ENCODE peak calls at places on chromosomes 3 and 15, in eight cellular contexts. One of them, this sample, is unnamed.
A peak's percentile ranks its signal among the peaks of the same experiment; 100 is the strongest.

GRCh38 chr3:118636841-118637240 is 397.8 kb downstream of the IGSF11 start:
- DNase-seq in gastrocnemius medialis: no peak
- DNase-seq in IMR-90: no peak
- DNase-seq in A549: no peak
- DNase-seq in H1: no peak
- DNase-seq in heart left ventricle: no peak
- DNase-seq in sigmoid colon: no peak
- DNase-seq in body of pancreas: no peak
- DNase-seq in this sample: no peak

GRCh38 chr3:129777806-129778205 is 115.7 kb downstream of the TMCC1 start:
- DNase-seq in gastrocnemius medialis: no peak
- DNase-seq in H1: no peak
- DNase-seq in sigmoid colon: no peak
- DNase-seq in body of pancreas: no peak
- DNase-seq in IMR-90: no peak
- DNase-seq in A549: no peak
- DNase-seq in heart left ventricle: no peak
- DNase-seq in this sample: no peak

GRCh38 chr15:72599855-72600464 is 54.5 kb upstream of the GOLGA6B start:
- DNase-seq in H1: no peak
- DNase-seq in body of pancreas: peak; percentile 42
- DNase-seq in heart left ventricle: no peak
- DNase-seq in A549: peak; percentile 69
- DNase-seq in sigmoid colon: no peak
- DNase-seq in gastrocnemius medialis: no peak
- DNase-seq in IMR-90: peak; percentile 68
- DNase-seq in this sample: no peak

GRCh38 chr3:32435911-32436815 is 44.5 kb downstream of the CMTM7 start:
- DNase-seq in body of pancreas: no peak
- DNase-seq in IMR-90: no peak
- DNase-seq in sigmoid colon: no peak
- DNase-seq in heart left ventricle: no peak
- DNase-seq in gastrocnemius medialis: no peak
- DNase-seq in H1: no peak
- DNase-seq in A549: no peak
- DNase-seq in this sample: no peak

GRCh38 chr15:41429003-41429890 is 12.4 kb downstream of the RTF1 start:
- DNase-seq in gastrocnemius medialis: no peak
- DNase-seq in sigmoid colon: peak; percentile 13
- DNase-seq in IMR-90: peak; percentile 19
- DNase-seq in A549: no peak
- DNase-seq in H1: no peak
- DNase-seq in heart left ventricle: no peak
- DNase-seq in body of pancreas: no peak
- DNase-seq in this sample: peak; percentile 21

GRCh38 chr3:169171739-169172138 is 491.8 kb downstream of the MECOM start:
- DNase-seq in gastrocnemius medialis: no peak
- DNase-seq in H1: no peak
- DNase-seq in A549: no peak
- DNase-seq in body of pancreas: no peak
- DNase-seq in sigmoid colon: no peak
- DNase-seq in heart left ventricle: no peak
- DNase-seq in IMR-90: no peak
- DNase-seq in this sample: no peak

GRCh38 chr15:41501191-41501917 is 7.7 kb downstream of the ITPKA start:
- DNase-seq in sigmoid colon: no peak
- DNase-seq in IMR-90: peak; percentile 44
- DNase-seq in gastrocnemius medialis: no peak
- DNase-seq in A549: no peak
- DNase-seq in body of pancreas: no peak
- DNase-seq in heart left ventricle: no peak
- DNase-seq in H1: no peak
- DNase-seq in this sample: no peak

GRCh38 chr3:72395654-72396415 is 452.4 kb downstream of the SHQ1 start:
- DNase-seq in gastrocnemius medialis: no peak
- DNase-seq in A549: no peak
- DNase-seq in body of pancreas: no peak
- DNase-seq in heart left ventricle: no peak
- DNase-seq in H1: no peak
- DNase-seq in sigmoid colon: no peak
- DNase-seq in IMR-90: peak; percentile 45
- DNase-seq in this sample: no peak

GRCh38 chr3:8565376-8565775 is 63.8 kb downstream of the LMCD1 start:
- DNase-seq in gastrocnemius medialis: no peak
- DNase-seq in H1: no peak
- DNase-seq in heart left ventricle: no peak
- DNase-seq in body of pancreas: no peak
- DNase-seq in IMR-90: no peak
- DNase-seq in A549: no peak
- DNase-seq in sigmoid colon: no peak
- DNase-seq in this sample: no peak

GRCh38 chr15:41790756-41791546 is 16.7 kb downstream of the MAPKBP1 start:
- DNase-seq in gastrocnemius medialis: no peak
- DNase-seq in heart left ventricle: peak; percentile 60
- DNase-seq in IMR-90: peak; percentile 79
- DNase-seq in A549: no peak
- DNase-seq in H1: no peak
- DNase-seq in body of pancreas: no peak
- DNase-seq in sigmoid colon: no peak
- DNase-seq in this sample: no peak

GRCh38 chr3:51243919-51244318 is 141.2 kb upstream of the MANF start:
- DNase-seq in heart left ventricle: no peak
- DNase-seq in IMR-90: no peak
- DNase-seq in body of pancreas: no peak
- DNase-seq in sigmoid colon: no peak
- DNase-seq in gastrocnemius medialis: no peak
- DNase-seq in H1: no peak
- DNase-seq in A549: no peak
- DNase-seq in this sample: no peak

GRCh38 chr3:22885039-22885438 is 318.1 kb upstream of the UBE2E2 start:
- DNase-seq in gastrocnemius medialis: no peak
- DNase-seq in A549: no peak
- DNase-seq in sigmoid colon: no peak
- DNase-seq in body of pancreas: no peak
- DNase-seq in H1: no peak
- DNase-seq in IMR-90: no peak
- DNase-seq in heart left ventricle: no peak
- DNase-seq in this sample: no peak

GRCh38 chr3:149224736-149225594 is 3.3 kb upstream of the CP start:
- DNase-seq in heart left ventricle: no peak
- DNase-seq in sigmoid colon: no peak
- DNase-seq in body of pancreas: peak; percentile 10
- DNase-seq in H1: no peak
- DNase-seq in IMR-90: peak; percentile 92
- DNase-seq in gastrocnemius medialis: no peak
- DNase-seq in A549: peak; percentile 51
- DNase-seq in this sample: no peak

GRCh38 chr3:174206607-174207192 is 652.4 kb upstream of the NAALADL2 start:
- DNase-seq in heart left ventricle: no peak
- DNase-seq in A549: no peak
- DNase-seq in H1: no peak
- DNase-seq in sigmoid colon: no peak
- DNase-seq in IMR-90: no peak
- DNase-seq in gastrocnemius medialis: no peak
- DNase-seq in body of pancreas: no peak
- DNase-seq in this sample: no peak

GRCh38 chr15:43828061-43828657 is 1.4 kb downstream of the WDR76 start:
- DNase-seq in IMR-90: peak; percentile 19
- DNase-seq in body of pancreas: no peak
- DNase-seq in gastrocnemius medialis: no peak
- DNase-seq in heart left ventricle: no peak
- DNase-seq in sigmoid colon: no peak
- DNase-seq in H1: no peak
- DNase-seq in A549: no peak
- DNase-seq in this sample: no peak

GRCh38 chr15:75061272-75061671 is 37.9 kb downstream of the PPCDC start:
- DNase-seq in sigmoid colon: no peak
- DNase-seq in H1: no peak
- DNase-seq in heart left ventricle: no peak
- DNase-seq in body of pancreas: no peak
- DNase-seq in A549: no peak
- DNase-seq in IMR-90: peak; percentile 62
- DNase-seq in gastrocnemius medialis: no peak
- DNase-seq in this sample: no peak

DNA sequence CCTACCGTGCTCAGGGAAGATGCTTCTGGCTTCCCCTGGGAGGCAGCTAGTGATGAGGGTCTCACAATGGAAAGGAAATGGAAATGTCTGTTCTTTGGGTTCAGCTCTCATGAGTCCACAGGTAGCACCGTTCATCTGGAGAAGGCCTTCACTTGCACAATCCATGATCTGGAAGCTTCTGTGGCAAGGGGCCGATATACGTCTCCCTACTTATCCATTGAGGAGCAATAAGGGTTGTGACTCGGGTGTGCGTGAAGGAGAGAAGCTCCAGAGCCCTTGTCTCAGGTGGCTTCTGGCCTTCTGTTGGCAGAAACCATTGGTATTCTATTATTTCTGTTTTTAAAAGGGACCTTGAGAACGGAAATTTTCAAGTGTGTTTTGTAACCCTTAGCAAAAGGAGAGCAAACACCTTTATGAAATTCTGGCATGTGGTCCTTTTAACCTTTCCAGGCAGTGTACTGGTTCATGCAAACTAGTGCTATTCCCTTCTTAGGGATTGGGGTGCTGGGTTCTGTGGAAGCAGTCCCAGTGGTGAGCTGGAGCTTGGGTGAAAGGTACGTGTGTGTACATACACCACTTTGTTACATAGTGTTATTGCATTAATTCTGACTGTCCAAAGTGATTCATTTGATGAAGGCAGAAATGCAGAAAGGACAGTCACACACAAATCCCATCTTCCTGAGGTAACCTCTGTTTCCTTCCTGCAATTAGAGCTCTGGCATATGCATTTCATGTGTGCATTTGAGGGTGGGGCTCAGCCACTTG is 32.5 kb downstream of the KLF13 start:
- DNase-seq in IMR-90: no peak
- DNase-seq in heart left ventricle: no peak
- DNase-seq in gastrocnemius medialis: no peak
- DNase-seq in sigmoid colon: no peak
- DNase-seq in H1: no peak
- DNase-seq in body of pancreas: no peak
- DNase-seq in A549: no peak
- DNase-seq in this sample: no peak
- H3K4me1 ChIP-seq in IMR-90: peaks cover 8% of the 10 kb centered on the region
- H3K4me1 ChIP-seq in heart left ventricle: peaks cover 92% of the 10 kb centered on the region
- H3K4me1 ChIP-seq in gastrocnemius medialis: peaks cover 98% of the 10 kb centered on the region
- H3K4me1 ChIP-seq in sigmoid colon: peaks cover 69% of the 10 kb centered on the region
- H3K4me1 ChIP-seq in H1: peaks cover 31% of the 10 kb centered on the region
- H3K4me1 ChIP-seq in body of pancreas: peaks cover 100% of the 10 kb centered on the region
- H3K4me1 ChIP-seq in A549: peaks cover 14% of the 10 kb centered on the region
- H3K4me1 ChIP-seq in this sample: peaks cover 82% of the 10 kb centered on the region

DNA sequence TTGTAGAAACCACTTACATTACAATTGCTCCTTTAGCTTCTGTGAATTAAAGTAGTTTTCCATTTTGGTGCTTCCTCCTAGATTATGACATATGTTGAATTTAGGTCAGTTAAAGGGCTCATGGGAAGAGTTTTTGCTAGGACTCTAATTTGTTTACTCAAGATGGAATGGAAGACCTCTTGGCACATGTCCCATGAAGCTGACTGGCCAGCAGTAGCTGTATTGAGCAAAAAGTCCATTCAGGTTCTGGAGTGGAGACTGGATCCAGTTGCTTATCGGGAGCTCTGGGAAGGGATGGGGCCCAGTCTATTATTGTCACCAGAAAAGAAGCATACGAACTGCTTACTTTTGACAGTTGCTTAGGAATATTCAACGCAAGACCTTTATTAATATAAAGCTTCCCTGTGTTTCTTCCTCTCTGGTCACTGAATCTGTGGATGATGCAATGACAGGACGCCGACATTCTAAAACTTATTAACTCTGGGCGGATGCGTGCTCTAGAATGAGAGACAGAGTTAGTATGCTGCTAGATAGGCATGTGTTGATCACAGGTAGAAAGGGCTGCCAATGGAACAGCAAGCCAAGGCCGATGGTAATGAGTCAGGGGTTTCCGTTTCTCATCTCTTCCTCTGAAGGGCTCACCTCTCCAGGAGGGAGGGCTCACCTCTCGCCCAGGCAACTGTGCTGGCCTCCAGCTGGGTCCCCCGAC is 155.8 kb downstream of the NR1D2 start:
- DNase-seq in A549: no peak
- DNase-seq in body of pancreas: no peak
- DNase-seq in H1: no peak
- DNase-seq in sigmoid colon: no peak
- DNase-seq in gastrocnemius medialis: no peak
- DNase-seq in heart left ventricle: peak; percentile 43
- DNase-seq in IMR-90: peak; percentile 5
- DNase-seq in this sample: no peak
- TF ChIP-seq POLR2A in A549: no peak
- TF ChIP-seq POLR2A in body of pancreas: no peak
- TF ChIP-seq POLR2A in H1: no peak
- TF ChIP-seq POLR2A in sigmoid colon: no peak
- TF ChIP-seq POLR2A in gastrocnemius medialis: no peak
- TF ChIP-seq POLR2A in heart left ventricle: no peak
- TF ChIP-seq POLR2A in IMR-90: no peak
- TF ChIP-seq POLR2A in this sample: no peak

DNA sequence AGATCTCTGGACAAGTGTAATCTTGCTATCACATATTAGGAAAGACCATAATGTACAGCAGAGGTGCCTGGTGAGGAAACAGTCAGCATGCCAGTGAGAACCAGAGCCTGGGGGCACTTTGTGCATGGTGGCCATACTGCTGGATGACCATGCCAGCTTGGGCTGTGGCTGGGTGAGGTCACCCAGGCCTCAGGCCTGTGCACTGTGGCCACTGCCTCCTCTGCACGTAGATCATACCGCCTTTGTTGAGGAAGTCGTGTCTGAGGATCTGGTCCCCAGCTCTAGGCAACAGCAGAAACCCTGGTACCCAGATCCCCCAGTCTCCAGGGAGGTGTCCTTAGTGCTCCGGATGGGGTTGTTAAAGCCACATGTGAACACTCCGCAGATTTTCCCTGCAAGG is 38.9 kb downstream of the ZNF710 start:
- DNase-seq in gastrocnemius medialis: no peak
- DNase-seq in H1: no peak
- DNase-seq in A549: no peak
- DNase-seq in IMR-90: no peak
- DNase-seq in body of pancreas: no peak
- DNase-seq in sigmoid colon: no peak
- DNase-seq in heart left ventricle: no peak
- DNase-seq in this sample: no peak
- H3K4me1 ChIP-seq in gastrocnemius medialis: peaks cover 23% of the 10 kb centered on the region
- H3K4me1 ChIP-seq in H1: peaks cover 14% of the 10 kb centered on the region
- H3K4me1 ChIP-seq in A549: peaks cover 28% of the 10 kb centered on the region
- H3K4me1 ChIP-seq in IMR-90: peaks cover 21% of the 10 kb centered on the region
- H3K4me1 ChIP-seq in body of pancreas: peaks cover 59% of the 10 kb centered on the region
- H3K4me1 ChIP-seq in sigmoid colon: peaks cover 18% of the 10 kb centered on the region
- H3K4me1 ChIP-seq in heart left ventricle: peaks cover 6% of the 10 kb centered on the region
- H3K4me1 ChIP-seq in this sample: peaks cover 15% of the 10 kb centered on the region

GRCh38 chr3:4723921-4724698 is 231.0 kb downstream of the ITPR1 start:
- DNase-seq in gastrocnemius medialis: no peak
- DNase-seq in sigmoid colon: no peak
- DNase-seq in A549: no peak
- DNase-seq in heart left ventricle: no peak
- DNase-seq in IMR-90: no peak
- DNase-seq in body of pancreas: peak; percentile 51
- DNase-seq in H1: no peak
- DNase-seq in this sample: no peak
- TF ChIP-seq POLR2A in gastrocnemius medialis: no peak
- TF ChIP-seq POLR2A in sigmoid colon: no peak
- TF ChIP-seq POLR2A in A549: no peak
- TF ChIP-seq POLR2A in heart left ventricle: no peak
- TF ChIP-seq POLR2A in IMR-90: no peak
- TF ChIP-seq POLR2A in body of pancreas: no peak
- TF ChIP-seq POLR2A in H1: no peak
- TF ChIP-seq POLR2A in this sample: no peak

GRCh38 chr15:91909111-91909510 is 55.6 kb downstream of the SLCO3A1 start:
- DNase-seq in body of pancreas: no peak
- DNase-seq in gastrocnemius medialis: no peak
- DNase-seq in heart left ventricle: no peak
- DNase-seq in H1: no peak
- DNase-seq in IMR-90: no peak
- DNase-seq in A549: no peak
- DNase-seq in sigmoid colon: no peak
- DNase-seq in this sample: no peak
- H3K4me1 ChIP-seq in body of pancreas: no peaks in the 10 kb centered on the region
- H3K4me1 ChIP-seq in gastrocnemius medialis: no peaks in the 10 kb centered on the region
- H3K4me1 ChIP-seq in heart left ventricle: peaks cover 13% of the 10 kb centered on the region
- H3K4me1 ChIP-seq in H1: peaks cover 2% of the 10 kb centered on the region
- H3K4me1 ChIP-seq in IMR-90: no peaks in the 10 kb centered on the region
- H3K4me1 ChIP-seq in A549: no peaks in the 10 kb centered on the region
- H3K4me1 ChIP-seq in sigmoid colon: no peaks in the 10 kb centered on the region
- H3K4me1 ChIP-seq in this sample: peaks cover 6% of the 10 kb centered on the region

This sample was measured in transverse colon.